ENCODE peak calls at places on chromosomes 4 and X, in nine cellular contexts. One of them, this sample, is unnamed.

GRCh38 chrX:24682739-24683432 is 10.8 kb upstream of the POLA1 start:
- DNase-seq in stimulated activated CD4-positive, alpha-beta T cell treated with anti-CD3 and anti-CD28 coated beads, TNF-alpha, amount 100 ng/mL, for 48 hours: peak; percentile 38
- DNase-seq in A673: no peak
- DNase-seq in aorta: no peak
- DNase-seq in activated gamma-delta T cell: no peak
- DNase-seq in GM19239: no peak
- DNase-seq in myocyte: no peak
- DNase-seq in HEK293T: no peak
- DNase-seq in T47D: no peak
- DNase-seq in this sample: no peak

GRCh38 chr4:2489841-2490552 is 21.1 kb downstream of the RNF4 start:
- DNase-seq in A673: no peak
- DNase-seq in T47D: no peak
- DNase-seq in stimulated activated CD4-positive, alpha-beta T cell treated with anti-CD3 and anti-CD28 coated beads, TNF-alpha, amount 100 ng/mL, for 48 hours: no peak
- DNase-seq in activated gamma-delta T cell: no peak
- DNase-seq in HEK293T: no peak
- DNase-seq in aorta: no peak
- DNase-seq in GM19239: no peak
- DNase-seq in myocyte: no peak
- DNase-seq in this sample: no peak

GRCh38 chrX:155535866-155536265 is 76.9 kb downstream of the TMLHE start:
- DNase-seq in activated gamma-delta T cell: no peak
- DNase-seq in A673: no peak
- DNase-seq in stimulated activated CD4-positive, alpha-beta T cell treated with anti-CD3 and anti-CD28 coated beads, TNF-alpha, amount 100 ng/mL, for 48 hours: no peak
- DNase-seq in GM19239: no peak
- DNase-seq in aorta: no peak
- DNase-seq in myocyte: no peak
- DNase-seq in T47D: no peak
- DNase-seq in HEK293T: no peak
- DNase-seq in this sample: no peak

GRCh38 chr4:77817304-77818076 is 1.7 kb downstream of the CNOT6L start:
- DNase-seq in activated gamma-delta T cell: no peak
- DNase-seq in myocyte: peak; percentile 25
- DNase-seq in HEK293T: no peak
- DNase-seq in GM19239: no peak
- DNase-seq in A673: no peak
- DNase-seq in stimulated activated CD4-positive, alpha-beta T cell treated with anti-CD3 and anti-CD28 coated beads, TNF-alpha, amount 100 ng/mL, for 48 hours: no peak
- DNase-seq in aorta: no peak
- DNase-seq in T47D: no peak
- DNase-seq in this sample: no peak

GRCh38 chr4:128410037-128410436 is 122.4 kb upstream of the PGRMC2 start:
- DNase-seq in myocyte: no peak
- DNase-seq in HEK293T: no peak
- DNase-seq in stimulated activated CD4-positive, alpha-beta T cell treated with anti-CD3 and anti-CD28 coated beads, TNF-alpha, amount 100 ng/mL, for 48 hours: no peak
- DNase-seq in GM19239: no peak
- DNase-seq in activated gamma-delta T cell: no peak
- DNase-seq in A673: no peak
- DNase-seq in T47D: no peak
- DNase-seq in aorta: no peak
- DNase-seq in this sample: no peak

GRCh38 chrX:151488677-151489076 is 74.8 kb upstream of the PASD1 start:
- DNase-seq in HEK293T: peak; percentile 33
- DNase-seq in activated gamma-delta T cell: no peak
- DNase-seq in A673: peak; percentile 27
- DNase-seq in GM19239: peak; percentile 4
- DNase-seq in stimulated activated CD4-positive, alpha-beta T cell treated with anti-CD3 and anti-CD28 coated beads, TNF-alpha, amount 100 ng/mL, for 48 hours: no peak
- DNase-seq in T47D: peak; percentile 1
- DNase-seq in aorta: no peak
- DNase-seq in myocyte: no peak
- DNase-seq in this sample: no peak

GRCh38 chrX:150694738-150695410 is 1.7 kb downstream of the MTMR1 start:
- DNase-seq in stimulated activated CD4-positive, alpha-beta T cell treated with anti-CD3 and anti-CD28 coated beads, TNF-alpha, amount 100 ng/mL, for 48 hours: no peak
- DNase-seq in aorta: no peak
- DNase-seq in HEK293T: peak; percentile 12
- DNase-seq in T47D: no peak
- DNase-seq in activated gamma-delta T cell: no peak
- DNase-seq in GM19239: no peak
- DNase-seq in A673: no peak
- DNase-seq in myocyte: peak; percentile 20
- DNase-seq in this sample: no peak

GRCh38 chr4:75940692-75941253 is at the start of gene NAAA:
- DNase-seq in A673: peak; percentile 41
- DNase-seq in aorta: peak; percentile 90
- DNase-seq in T47D: peak; percentile 78
- DNase-seq in stimulated activated CD4-positive, alpha-beta T cell treated with anti-CD3 and anti-CD28 coated beads, TNF-alpha, amount 100 ng/mL, for 48 hours: peak; percentile 60
- DNase-seq in GM19239: peak; percentile 36
- DNase-seq in activated gamma-delta T cell: peak; percentile 70
- DNase-seq in myocyte: peak; percentile 77
- DNase-seq in HEK293T: peak; percentile 69
- DNase-seq in this sample: peak; percentile 65

GRCh38 chr4:185346975-185347601 is 48.6 kb downstream of the LRP2BP start:
- DNase-seq in myocyte: no peak
- DNase-seq in activated gamma-delta T cell: no peak
- DNase-seq in GM19239: no peak
- DNase-seq in T47D: no peak
- DNase-seq in HEK293T: no peak
- DNase-seq in aorta: no peak
- DNase-seq in stimulated activated CD4-positive, alpha-beta T cell treated with anti-CD3 and anti-CD28 coated beads, TNF-alpha, amount 100 ng/mL, for 48 hours: no peak
- DNase-seq in A673: no peak
- DNase-seq in this sample: no peak

GRCh38 chrX:39204945-39205344 is 403.7 kb downstream of the MID1IP1 start:
- DNase-seq in stimulated activated CD4-positive, alpha-beta T cell treated with anti-CD3 and anti-CD28 coated beads, TNF-alpha, amount 100 ng/mL, for 48 hours: peak; percentile 55
- DNase-seq in aorta: no peak
- DNase-seq in A673: no peak
- DNase-seq in GM19239: no peak
- DNase-seq in myocyte: no peak
- DNase-seq in T47D: no peak
- DNase-seq in HEK293T: no peak
- DNase-seq in activated gamma-delta T cell: no peak
- DNase-seq in this sample: no peak

GRCh38 chr4:8651661-8652180 is 59.2 kb downstream of the CPZ start:
- DNase-seq in activated gamma-delta T cell: no peak
- DNase-seq in GM19239: no peak
- DNase-seq in HEK293T: no peak
- DNase-seq in stimulated activated CD4-positive, alpha-beta T cell treated with anti-CD3 and anti-CD28 coated beads, TNF-alpha, amount 100 ng/mL, for 48 hours: no peak
- DNase-seq in aorta: peak; percentile 51
- DNase-seq in A673: no peak
- DNase-seq in myocyte: no peak
- DNase-seq in T47D: no peak
- DNase-seq in this sample: no peak

GRCh38 chr4:111268769-111269414 is 646.0 kb upstream of the PITX2 start:
- DNase-seq in T47D: no peak
- DNase-seq in stimulated activated CD4-positive, alpha-beta T cell treated with anti-CD3 and anti-CD28 coated beads, TNF-alpha, amount 100 ng/mL, for 48 hours: no peak
- DNase-seq in A673: peak; percentile 2
- DNase-seq in aorta: no peak
- DNase-seq in GM19239: no peak
- DNase-seq in HEK293T: no peak
- DNase-seq in myocyte: peak; percentile 77
- DNase-seq in activated gamma-delta T cell: no peak
- DNase-seq in this sample: no peak

GRCh38 chr4:78059524-78059889 is 2.4 kb downstream of the FRAS1 start:
- DNase-seq in stimulated activated CD4-positive, alpha-beta T cell treated with anti-CD3 and anti-CD28 coated beads, TNF-alpha, amount 100 ng/mL, for 48 hours: no peak
- DNase-seq in A673: peak; percentile 63
- DNase-seq in aorta: no peak
- DNase-seq in T47D: peak; percentile 30
- DNase-seq in myocyte: peak; percentile 94
- DNase-seq in activated gamma-delta T cell: no peak
- DNase-seq in HEK293T: peak; percentile 60
- DNase-seq in GM19239: no peak
- DNase-seq in this sample: peak; percentile 19

GRCh38 chr4:100539706-100540105 is 21.9 kb upstream of the EMCN start:
- DNase-seq in myocyte: no peak
- DNase-seq in stimulated activated CD4-positive, alpha-beta T cell treated with anti-CD3 and anti-CD28 coated beads, TNF-alpha, amount 100 ng/mL, for 48 hours: no peak
- DNase-seq in A673: no peak
- DNase-seq in HEK293T: no peak
- DNase-seq in activated gamma-delta T cell: no peak
- DNase-seq in T47D: no peak
- DNase-seq in aorta: no peak
- DNase-seq in GM19239: no peak
- DNase-seq in this sample: no peak

GRCh38 chr4:168587326-168588125 is 90.7 kb downstream of the PALLD start:
- DNase-seq in activated gamma-delta T cell: no peak
- DNase-seq in myocyte: peak; percentile 89
- DNase-seq in GM19239: no peak
- DNase-seq in stimulated activated CD4-positive, alpha-beta T cell treated with anti-CD3 and anti-CD28 coated beads, TNF-alpha, amount 100 ng/mL, for 48 hours: no peak
- DNase-seq in A673: no peak
- DNase-seq in T47D: peak; percentile 13
- DNase-seq in HEK293T: no peak
- DNase-seq in aorta: peak; percentile 74
- DNase-seq in this sample: peak; percentile 63

GRCh38 chrX:68183612-68184214 is 249.6 kb downstream of the OPHN1 start:
- DNase-seq in myocyte: peak; percentile 54
- DNase-seq in HEK293T: peak; percentile 28
- DNase-seq in activated gamma-delta T cell: no peak
- DNase-seq in aorta: no peak
- DNase-seq in A673: peak; percentile 61
- DNase-seq in GM19239: no peak
- DNase-seq in stimulated activated CD4-positive, alpha-beta T cell treated with anti-CD3 and anti-CD28 coated beads, TNF-alpha, amount 100 ng/mL, for 48 hours: no peak
- DNase-seq in T47D: no peak
- DNase-seq in this sample: no peak

GRCh38 chr4:110062166-110062565 is 136.2 kb downstream of the ELOVL6 start:
- DNase-seq in myocyte: no peak
- DNase-seq in A673: no peak
- DNase-seq in aorta: no peak
- DNase-seq in stimulated activated CD4-positive, alpha-beta T cell treated with anti-CD3 and anti-CD28 coated beads, TNF-alpha, amount 100 ng/mL, for 48 hours: no peak
- DNase-seq in HEK293T: no peak
- DNase-seq in activated gamma-delta T cell: no peak
- DNase-seq in GM19239: no peak
- DNase-seq in T47D: no peak
- DNase-seq in this sample: no peak

GRCh38 chr4:138473339-138473738 is 231.2 kb upstream of the SLC7A11 start:
- DNase-seq in aorta: no peak
- DNase-seq in stimulated activated CD4-positive, alpha-beta T cell treated with anti-CD3 and anti-CD28 coated beads, TNF-alpha, amount 100 ng/mL, for 48 hours: no peak
- DNase-seq in HEK293T: no peak
- DNase-seq in myocyte: no peak
- DNase-seq in T47D: no peak
- DNase-seq in activated gamma-delta T cell: no peak
- DNase-seq in GM19239: no peak
- DNase-seq in A673: no peak
- DNase-seq in this sample: no peak

GRCh38 chr4:1758306-1759121 is 34.6 kb upstream of the FGFR3 start:
- DNase-seq in HEK293T: no peak
- DNase-seq in T47D: no peak
- DNase-seq in activated gamma-delta T cell: no peak
- DNase-seq in myocyte: no peak
- DNase-seq in GM19239: no peak
- DNase-seq in stimulated activated CD4-positive, alpha-beta T cell treated with anti-CD3 and anti-CD28 coated beads, TNF-alpha, amount 100 ng/mL, for 48 hours: no peak
- DNase-seq in A673: no peak
- DNase-seq in aorta: no peak
- DNase-seq in this sample: no peak

GRCh38 chr4:158948071-158948470 is 154.8 kb upstream of the RAPGEF2 start:
- DNase-seq in stimulated activated CD4-positive, alpha-beta T cell treated with anti-CD3 and anti-CD28 coated beads, TNF-alpha, amount 100 ng/mL, for 48 hours: no peak
- DNase-seq in aorta: no peak
- DNase-seq in HEK293T: no peak
- DNase-seq in A673: no peak
- DNase-seq in myocyte: no peak
- DNase-seq in activated gamma-delta T cell: no peak
- DNase-seq in T47D: no peak
- DNase-seq in GM19239: no peak
- DNase-seq in this sample: no peak

GRCh38 chr4:42865572-42866189 is 26.8 kb upstream of the GRXCR1 start:
- DNase-seq in activated gamma-delta T cell: no peak
- DNase-seq in myocyte: peak; percentile 33
- DNase-seq in stimulated activated CD4-positive, alpha-beta T cell treated with anti-CD3 and anti-CD28 coated beads, TNF-alpha, amount 100 ng/mL, for 48 hours: peak; percentile 3
- DNase-seq in GM19239: peak; percentile 10
- DNase-seq in aorta: no peak
- DNase-seq in A673: peak; percentile 60
- DNase-seq in T47D: no peak
- DNase-seq in HEK293T: peak; percentile 43
- DNase-seq in this sample: no peak

GRCh38 chrX:72146527-72146926 is 14.8 kb upstream of the RTL5 start:
- DNase-seq in GM19239: no peak
- DNase-seq in A673: no peak
- DNase-seq in aorta: no peak
- DNase-seq in stimulated activated CD4-positive, alpha-beta T cell treated with anti-CD3 and anti-CD28 coated beads, TNF-alpha, amount 100 ng/mL, for 48 hours: no peak
- DNase-seq in myocyte: no peak
- DNase-seq in T47D: no peak
- DNase-seq in HEK293T: no peak
- DNase-seq in activated gamma-delta T cell: no peak
- DNase-seq in this sample: no peak